ENCODE peak calls at places on chromosome 1, in nine cellular contexts. One of them, this sample, is unnamed.

GRCh38 chr1:152481869-152482664 is 28.5 kb upstream of the LCE5A start:
- DNase-seq in omental fat pad: no peak
- DNase-seq in left ventricle myocardium superior: no peak
- DNase-seq in heart left ventricle: no peak
- DNase-seq in T-helper 9 cell: no peak
- DNase-seq in mucosa of gallbladder: no peak
- DNase-seq in natural killer cell: no peak
- DNase-seq in stimulated activated naive CD8-positive, alpha-beta T cell treated with anti-CD3 and anti-CD28 coated beads, Interleukin-15, amount 100 ng/mL, for 72 hours: no peak
- DNase-seq in NCI-H1092 treated with DMSO at 0.1 percent for 48 hours: no peak
- DNase-seq in this sample: no peak

GRCh38 chr1:202162049-202162417 is 1.6 kb upstream of the PTPN7 start:
- DNase-seq in stimulated activated naive CD8-positive, alpha-beta T cell treated with anti-CD3 and anti-CD28 coated beads, Interleukin-15, amount 100 ng/mL, for 72 hours: peak; percentile 74
- DNase-seq in omental fat pad: no peak
- DNase-seq in natural killer cell: no peak
- DNase-seq in left ventricle myocardium superior: no peak
- DNase-seq in mucosa of gallbladder: no peak
- DNase-seq in heart left ventricle: no peak
- DNase-seq in NCI-H1092 treated with DMSO at 0.1 percent for 48 hours: no peak
- DNase-seq in T-helper 9 cell: peak; percentile 22
- DNase-seq in this sample: no peak

GRCh38 chr1:91913018-91913417 is 27.1 kb upstream of the TGFBR3 start:
- DNase-seq in NCI-H1092 treated with DMSO at 0.1 percent for 48 hours: no peak
- DNase-seq in natural killer cell: no peak
- DNase-seq in omental fat pad: no peak
- DNase-seq in mucosa of gallbladder: no peak
- DNase-seq in left ventricle myocardium superior: no peak
- DNase-seq in T-helper 9 cell: no peak
- DNase-seq in stimulated activated naive CD8-positive, alpha-beta T cell treated with anti-CD3 and anti-CD28 coated beads, Interleukin-15, amount 100 ng/mL, for 72 hours: no peak
- DNase-seq in heart left ventricle: no peak
- DNase-seq in this sample: no peak

GRCh38 chr1:6183520-6183989 is 3.4 kb upstream of the CHD5 start:
- DNase-seq in mucosa of gallbladder: no peak
- DNase-seq in stimulated activated naive CD8-positive, alpha-beta T cell treated with anti-CD3 and anti-CD28 coated beads, Interleukin-15, amount 100 ng/mL, for 72 hours: no peak
- DNase-seq in NCI-H1092 treated with DMSO at 0.1 percent for 48 hours: no peak
- DNase-seq in T-helper 9 cell: no peak
- DNase-seq in omental fat pad: no peak
- DNase-seq in left ventricle myocardium superior: no peak
- DNase-seq in natural killer cell: no peak
- DNase-seq in heart left ventricle: no peak
- DNase-seq in this sample: no peak

GRCh38 chr1:150548632-150549495 is at the start of gene ADAMTSL4:
- DNase-seq in natural killer cell: peak; percentile 41
- DNase-seq in NCI-H1092 treated with DMSO at 0.1 percent for 48 hours: peak; percentile 69
- DNase-seq in omental fat pad: no peak
- DNase-seq in heart left ventricle: no peak
- DNase-seq in stimulated activated naive CD8-positive, alpha-beta T cell treated with anti-CD3 and anti-CD28 coated beads, Interleukin-15, amount 100 ng/mL, for 72 hours: peak; percentile 54
- DNase-seq in T-helper 9 cell: no peak
- DNase-seq in mucosa of gallbladder: no peak
- DNase-seq in left ventricle myocardium superior: peak; percentile 82
- DNase-seq in this sample: peak; percentile 67

GRCh38 chr1:115317101-115318012 is 20.7 kb downstream of the NGF start:
- DNase-seq in left ventricle myocardium superior: no peak
- DNase-seq in heart left ventricle: no peak
- DNase-seq in NCI-H1092 treated with DMSO at 0.1 percent for 48 hours: peak; percentile 77
- DNase-seq in T-helper 9 cell: no peak
- DNase-seq in mucosa of gallbladder: peak; percentile 58
- DNase-seq in omental fat pad: no peak
- DNase-seq in natural killer cell: no peak
- DNase-seq in stimulated activated naive CD8-positive, alpha-beta T cell treated with anti-CD3 and anti-CD28 coated beads, Interleukin-15, amount 100 ng/mL, for 72 hours: no peak
- DNase-seq in this sample: no peak

GRCh38 chr1:228443395-228443794 is 26.7 kb upstream of the TRIM17 start:
- DNase-seq in left ventricle myocardium superior: no peak
- DNase-seq in mucosa of gallbladder: no peak
- DNase-seq in natural killer cell: no peak
- DNase-seq in stimulated activated naive CD8-positive, alpha-beta T cell treated with anti-CD3 and anti-CD28 coated beads, Interleukin-15, amount 100 ng/mL, for 72 hours: no peak
- DNase-seq in omental fat pad: no peak
- DNase-seq in T-helper 9 cell: no peak
- DNase-seq in NCI-H1092 treated with DMSO at 0.1 percent for 48 hours: no peak
- DNase-seq in heart left ventricle: no peak
- DNase-seq in this sample: no peak

GRCh38 chr1:204673909-204674701 is 11.4 kb downstream of the LRRN2 start:
- DNase-seq in stimulated activated naive CD8-positive, alpha-beta T cell treated with anti-CD3 and anti-CD28 coated beads, Interleukin-15, amount 100 ng/mL, for 72 hours: no peak
- DNase-seq in left ventricle myocardium superior: no peak
- DNase-seq in T-helper 9 cell: no peak
- DNase-seq in NCI-H1092 treated with DMSO at 0.1 percent for 48 hours: peak; percentile 83
- DNase-seq in omental fat pad: no peak
- DNase-seq in mucosa of gallbladder: no peak
- DNase-seq in natural killer cell: no peak
- DNase-seq in heart left ventricle: no peak
- DNase-seq in this sample: no peak

GRCh38 chr1:245277276-245277675 is 122.5 kb downstream of the KIF26B start:
- DNase-seq in left ventricle myocardium superior: no peak
- DNase-seq in mucosa of gallbladder: no peak
- DNase-seq in stimulated activated naive CD8-positive, alpha-beta T cell treated with anti-CD3 and anti-CD28 coated beads, Interleukin-15, amount 100 ng/mL, for 72 hours: no peak
- DNase-seq in heart left ventricle: no peak
- DNase-seq in T-helper 9 cell: no peak
- DNase-seq in NCI-H1092 treated with DMSO at 0.1 percent for 48 hours: peak; percentile 30
- DNase-seq in omental fat pad: no peak
- DNase-seq in natural killer cell: no peak
- DNase-seq in this sample: no peak

GRCh38 chr1:233295775-233296322 is 324 bp upstream of the PCNX2 start:
- DNase-seq in left ventricle myocardium superior: no peak
- DNase-seq in omental fat pad: no peak
- DNase-seq in NCI-H1092 treated with DMSO at 0.1 percent for 48 hours: no peak
- DNase-seq in stimulated activated naive CD8-positive, alpha-beta T cell treated with anti-CD3 and anti-CD28 coated beads, Interleukin-15, amount 100 ng/mL, for 72 hours: no peak
- DNase-seq in heart left ventricle: no peak
- DNase-seq in natural killer cell: no peak
- DNase-seq in T-helper 9 cell: no peak
- DNase-seq in mucosa of gallbladder: no peak
- DNase-seq in this sample: peak; percentile 72

GRCh38 chr1:186977266-186977957 is 148.7 kb downstream of the PLA2G4A start:
- DNase-seq in stimulated activated naive CD8-positive, alpha-beta T cell treated with anti-CD3 and anti-CD28 coated beads, Interleukin-15, amount 100 ng/mL, for 72 hours: no peak
- DNase-seq in NCI-H1092 treated with DMSO at 0.1 percent for 48 hours: no peak
- DNase-seq in left ventricle myocardium superior: no peak
- DNase-seq in omental fat pad: no peak
- DNase-seq in mucosa of gallbladder: no peak
- DNase-seq in natural killer cell: no peak
- DNase-seq in T-helper 9 cell: no peak
- DNase-seq in heart left ventricle: no peak
- DNase-seq in this sample: peak; percentile 18